ENCODE peak calls at places on chromosome 16, in nine cellular contexts. B is AG09309, M is cardiac muscle cell, V is GM12865, L is AG10803, D is upper lobe of right lung, A is neural crest cell, X is progenitor cell of endocrine pancreas, E is HFFc6. T is an unnamed sample.

GRCh38 chr16:81553814-81554675 is 109.4 kb downstream of the CMIP start:
- DNase-seq in B (no peak), M (no peak), V (no peak), L (no peak), D (peak; percentile 33), A (no peak), X (no peak), E (no peak), T (no peak)

GRCh38 chr16:25501530-25502255 is 190.1 kb upstream of the HS3ST4 start:
- DNase-seq in B (no peak), M (peak; percentile 44), V (no peak), L (no peak), D (no peak), A (no peak), X (no peak), E (no peak), T (no peak)

GRCh38 chr16:81137754-81138153 is 41.6 kb upstream of the GCSH start:
- DNase-seq in B (no peak), M (no peak), V (no peak), L (no peak), D (no peak), A (no peak), X (no peak), E (no peak), T (no peak)

GRCh38 chr16:90057738-90058173 is 19.4 kb downstream of the PRDM7 start:
- DNase-seq in B (no peak), M (no peak), V (peak; percentile 48), L (peak; percentile 48), D (no peak), A (no peak), X (no peak), E (peak; percentile 69), T (peak; percentile 34)

GRCh38 chr16:73152731-73153130 is 104.8 kb upstream of the ZFHX3 start:
- DNase-seq in B (no peak), M (peak; percentile 73), V (no peak), L (no peak), D (no peak), A (peak; percentile 40), X (peak; percentile 13), E (no peak), T (no peak)

GRCh38 chr16:15427648-15428239 is 6.6 kb upstream of the BMERB1 start:
- DNase-seq in B (peak; percentile 62), M (peak; percentile 6), V (peak; percentile 45), L (peak; percentile 84), D (peak; percentile 66), A (peak; percentile 7), X (no peak), E (peak; percentile 71), T (peak; percentile 51)

GRCh38 chr16:30697264-30698138 is 1.5 kb upstream of the SRCAP start:
- DNase-seq in B (no peak), M (peak; percentile 97), V (no peak), L (no peak), D (no peak), A (no peak), X (no peak), E (no peak), T (peak; percentile 94)

GRCh38 chr16:8644151-8644512 is 22.6 kb downstream of the METTL22 start:
- DNase-seq in B (no peak), M (no peak), V (no peak), L (no peak), D (no peak), A (no peak), X (no peak), E (no peak), T (no peak)

GRCh38 chr16:64864232-64864803 is 257.5 kb downstream of the CDH11 start:
- DNase-seq in B (peak; percentile 61), M (peak; percentile 11), V (no peak), L (peak; percentile 90), D (no peak), A (no peak), X (no peak), E (peak; percentile 94), T (no peak)

GRCh38 chr16:80806957-80807356 is 2.6 kb upstream of the CDYL2 start:
- DNase-seq in B (peak; percentile 14), M (no peak), V (peak; percentile 31), L (peak; percentile 55), D (no peak), A (no peak), X (no peak), E (peak; percentile 79), T (no peak)

GRCh38 chr16:84881702-84882521 is 62.1 kb downstream of the CRISPLD2 start:
- DNase-seq in B (peak; percentile 87), M (no peak), V (no peak), L (peak; percentile 91), D (no peak), A (no peak), X (no peak), E (peak; percentile 93), T (no peak)

GRCh38 chr16:8571061-8571596 is 19.2 kb downstream of the TMEM114 start:
- DNase-seq in B (no peak), M (no peak), V (no peak), L (peak; percentile 88), D (no peak), A (no peak), X (no peak), E (peak; percentile 65), T (no peak)

GRCh38 chr16:55492756-55493380 is 13.9 kb downstream of the MMP2 start:
- DNase-seq in B (no peak), M (no peak), V (no peak), L (no peak), D (no peak), A (no peak), X (no peak), E (no peak), T (no peak)

GRCh38 chr16:55489119-55489955 is 10.3 kb downstream of the MMP2 start:
- DNase-seq in B (no peak), M (no peak), V (no peak), L (no peak), D (no peak), A (no peak), X (no peak), E (no peak), T (no peak)

GRCh38 chr16:55489956-55490265 is 10.9 kb downstream of the MMP2 start:
- DNase-seq in B (no peak), M (no peak), V (no peak), L (no peak), D (no peak), A (no peak), X (no peak), E (no peak), T (no peak)

GRCh38 chr16:55490301-55490700 is 11.3 kb downstream of the MMP2 start:
- DNase-seq in B (no peak), M (no peak), V (no peak), L (no peak), D (no peak), A (no peak), X (no peak), E (no peak), T (no peak)

DNA sequence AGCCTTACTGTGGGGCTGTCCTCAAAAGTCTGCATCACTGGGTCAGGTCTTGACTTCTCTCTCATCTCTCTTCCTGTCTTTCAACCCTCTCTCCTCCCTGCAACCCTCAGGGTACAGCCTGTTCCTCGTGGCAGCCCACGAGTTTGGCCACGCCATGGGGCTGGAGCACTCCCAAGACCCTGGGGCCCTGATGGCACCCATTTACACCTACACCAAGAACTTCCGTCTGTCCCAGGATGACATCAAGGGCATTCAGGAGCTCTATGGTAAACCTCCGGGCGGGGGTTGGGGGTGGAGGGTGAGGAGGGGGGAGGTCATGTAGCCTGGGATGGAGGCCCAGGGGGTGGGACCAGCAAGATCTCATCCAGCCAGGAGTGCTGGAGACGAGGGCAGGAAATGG is 12.7 kb downstream of the MMP2 start:
- DNase-seq in B (no peak), M (no peak), V (no peak), L (no peak), D (no peak), A (no peak), X (no peak), E (no peak), T (no peak)
- TF ChIP-seq CTCF in B (no peak), M (no peak), V (no peak), L (no peak), D (no peak), A (no peak), X (no peak), E (no peak), T (no peak)

DNA sequence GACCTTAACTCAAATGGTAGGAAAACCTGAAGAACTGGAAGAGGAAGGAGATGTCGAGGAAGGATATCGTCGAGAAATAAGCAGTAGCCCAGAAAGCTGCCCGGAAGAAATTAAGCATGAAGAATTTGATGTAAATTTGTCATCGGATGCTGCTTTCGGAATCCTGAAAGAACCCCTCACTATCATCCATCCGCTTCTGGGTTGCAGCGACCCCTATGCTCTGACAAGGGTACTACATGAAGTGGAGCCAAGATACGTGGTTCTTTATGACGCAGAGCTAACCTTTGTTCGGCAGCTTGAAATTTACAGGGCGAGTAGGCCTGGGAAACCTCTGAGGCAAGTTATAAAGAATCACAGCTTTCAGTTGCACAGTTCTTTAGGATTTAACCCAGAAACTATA is 15.5 kb downstream of the ERCC4 start:
- DNase-seq in B (no peak), M (no peak), V (no peak), L (no peak), D (no peak), A (peak; percentile 50), X (no peak), E (no peak), T (no peak)
- TF ChIP-seq CTCF in B (peak; percentile 41), M (peak; percentile 52), V (peak; percentile 28), L (peak; percentile 39), D (peak; percentile 44), A (peak; percentile 69), X (peak; percentile 57), E (peak; percentile 78), T (peak; percentile 10)

GRCh38 chr16:4377573-4378146 is 6.0 kb downstream of the VASN start:
- DNase-seq in B (no peak), M (no peak), V (no peak), L (no peak), D (no peak), A (no peak), X (no peak), E (no peak), T (no peak)
- TF ChIP-seq CTCF in B (peak; percentile 7), M (peak; percentile 4), V (no peak), L (peak; percentile 28), D (no peak), A (peak; percentile 32), X (peak; percentile 48), E (peak; percentile 53), T (no peak)

GRCh38 chr16:67667434-67667816 is 811 bp downstream of the C16orf86 start:
- DNase-seq in B (no peak), M (no peak), V (no peak), L (no peak), D (no peak), A (no peak), X (no peak), E (no peak), T (peak; percentile 28)

GRCh38 chr16:67666538-67667433 is at the start of the genes C16orf86 and ENKD1:
- DNase-seq in B (no peak), M (peak; percentile 91), V (peak; percentile 90), L (peak; percentile 71), D (peak; percentile 94), A (peak; percentile 81), X (peak; percentile 80), E (peak; percentile 36), T (peak; percentile 97)

GRCh38 chr16:67669499-67670101 is 3.0 kb downstream of the C16orf86 start:
- DNase-seq in B (no peak), M (no peak), V (no peak), L (no peak), D (no peak), A (no peak), X (no peak), E (no peak), T (no peak)

GRCh38 chr16:67667817-67668494 is 1.3 kb downstream of the C16orf86 start:
- DNase-seq in B (peak; percentile 67), M (peak; percentile 85), V (peak; percentile 95), L (peak; percentile 93), D (peak; percentile 87), A (peak; percentile 76), X (peak; percentile 77), E (peak; percentile 95), T (peak; percentile 93)

GRCh38 chr16:67668495-67669157 is 2.0 kb downstream of the C16orf86 start:
- DNase-seq in B (no peak), M (no peak), V (no peak), L (no peak), D (no peak), A (no peak), X (no peak), E (no peak), T (peak; percentile 42)
- TF ChIP-seq CTCF in B (peak; percentile 29), M (no peak), V (peak; percentile 38), L (peak; percentile 9), D (no peak), A (no peak), X (no peak), E (peak; percentile 9), T (peak; percentile 35)

T was measured in GM13977.